ENCODE peak calls at places on chromosomes 12 and 14, in four cellular contexts. X, Y, J and T are unnamed samples.

GRCh38 chr12:56134897-56135296 is 6.8 kb downstream of the ESYT1 start:
- DNase-seq in J (no peak), Y (no peak), X (no peak), T (no peak)

GRCh38 chr14:105315941-105316562 is 1.5 kb downstream of the PACS2 start:
- DNase-seq in X (peak), Y (no peak), J (peak), T (peak)

GRCh38 chr12:83086023-83086422 is 399.3 kb downstream of the TMTC2 start:
- DNase-seq in Y (no peak), J (no peak), X (no peak), T (no peak)

GRCh38 chr12:28709996-28710685 is 438.9 kb upstream of the FAR2 start:
- DNase-seq in Y (no peak), X (no peak), J (no peak), T (no peak)

GRCh38 chr12:102955926-102956737 is 1.3 kb upstream of the ASCL1 start:
- DNase-seq in J (no peak), X (no peak), Y (no peak), T (no peak)

GRCh38 chr12:75766263-75767160 is 255.1 kb upstream of the KRR1 start:
- DNase-seq in X (no peak), Y (no peak), J (no peak), T (no peak)

GRCh38 chr12:44101470-44101869 is 265.6 kb downstream of the TMEM117 start:
- DNase-seq in X (no peak), J (no peak), Y (no peak), T (no peak)

GRCh38 chr12:108511633-108512540 is 3.2 kb upstream of the FICD start:
- DNase-seq in Y (peak), X (peak), J (peak), T (no peak)

GRCh38 chr14:95885278-95885677 is 8.6 kb downstream of the TUNAR start:
- DNase-seq in X (no peak), Y (no peak), J (no peak), T (no peak)

GRCh38 chr14:40252817-40253447 is 820.7 kb upstream of the FBXO33 start:
- DNase-seq in X (no peak), J (peak), Y (no peak), T (no peak)

GRCh38 chr14:71175491-71175890 is 268.2 kb downstream of the PCNX1 start:
- DNase-seq in J (no peak), X (no peak), Y (no peak), T (no peak)

GRCh38 chr12:93356214-93356613 is 21.5 kb upstream of the NUDT4 start:
- DNase-seq in Y (no peak), J (no peak), X (no peak), T (no peak)

GRCh38 chr12:113961921-113962710 is 4.0 kb downstream of the RBM19 start:
- DNase-seq in Y (no peak), J (no peak), X (peak), T (no peak)

GRCh38 chr12:112443916-112444315 is 25.2 kb downstream of the PTPN11 start:
- DNase-seq in X (no peak), J (no peak), Y (no peak), T (no peak)

GRCh38 chr12:3047961-3048360 is 29.2 kb upstream of the TSPAN9 start:
- DNase-seq in J (no peak), Y (no peak), X (no peak), T (no peak)

GRCh38 chr12:132583736-132584135 is 26.6 kb downstream of the LRCOL1 start:
- DNase-seq in J (no peak), Y (no peak), X (no peak), T (no peak)

GRCh38 chr12:24222968-24223367 is 273.5 kb upstream of the SOX5 start:
- DNase-seq in Y (no peak), J (peak), X (no peak), T (no peak)

GRCh38 chr12:38905480-38906351 is at the start of gene CPNE8:
- DNase-seq in X (peak), J (no peak), Y (peak), T (peak)

GRCh38 chr12:48163150-48163747 is 5.9 kb upstream of the ASB8 start:
- DNase-seq in J (no peak), X (no peak), Y (no peak), T (no peak)

GRCh38 chr12:56894698-56895368 is 39.4 kb downstream of the SDR9C7 start:
- DNase-seq in J (no peak), X (no peak), Y (no peak), T (no peak)

GRCh38 chr12:52454411-52455201 is 2.7 kb upstream of the KRT6B start:
- DNase-seq in Y (no peak), X (no peak), J (no peak), T (no peak)

GRCh38 chr12:6020930-6021329 is 75.9 kb upstream of the ANO2 start:
- DNase-seq in X (no peak), Y (no peak), J (no peak), T (no peak)

GRCh38 chr12:106309671-106310313 is 7.3 kb downstream of the TCP11L2 start:
- DNase-seq in X (no peak), J (no peak), Y (no peak), T (no peak)

GRCh38 chr12:30203981-30204380 is 420.2 kb upstream of the TMTC1 start:
- DNase-seq in Y (no peak), J (no peak), X (no peak), T (no peak)

GRCh38 chr14:65958664-65959562 is 527.3 kb upstream of the CCDC196 start:
- DNase-seq in Y (no peak), J (peak), X (no peak), T (peak)

GRCh38 chr14:42002139-42002538 is 395.5 kb downstream of the LRFN5 start:
- DNase-seq in Y (no peak), X (no peak), J (no peak), T (no peak)

GRCh38 chr12:86389949-86390348 is 133.8 kb upstream of the MGAT4C start:
- DNase-seq in Y (no peak), J (no peak), X (no peak), T (no peak)

GRCh38 chr14:47012533-47012932 is 361.0 kb upstream of the RPL10L start:
- DNase-seq in Y (no peak), J (no peak), X (no peak), T (no peak)

GRCh38 chr14:71061458-71061857 is 154.2 kb downstream of the PCNX1 start:
- DNase-seq in J (no peak), Y (no peak), X (no peak), T (no peak)

GRCh38 chr12:96520767-96521166 is 31.4 kb downstream of the CFAP54 start:
- DNase-seq in J (no peak), X (no peak), Y (no peak), T (no peak)

GRCh38 chr12:113467514-113468364 is 3.9 kb downstream of the LHX5 start:
- DNase-seq in J (no peak), Y (no peak), X (no peak), T (peak)

GRCh38 chr14:58944226-58944769 is 244.2 kb upstream of the DAAM1 start:
- DNase-seq in Y (peak), J (no peak), X (no peak), T (no peak)